ENCODE peak calls at places on chromosomes 13 and 19, in six cellular contexts. One of them, this sample, is unnamed.

GRCh38 chr13:36354842-36355241 is 8.6 kb upstream of the SPART start:
- DNase-seq in GM23338: no peak
- DNase-seq in stomach: no peak
- DNase-seq in HL-60: no peak
- DNase-seq in vagina: no peak
- DNase-seq in suprapubic skin: no peak
- DNase-seq in this sample: no peak

GRCh38 chr13:33968520-33969507 is 150.9 kb downstream of the RFC3 start:
- DNase-seq in GM23338: no peak
- DNase-seq in stomach: no peak
- DNase-seq in HL-60: no peak
- DNase-seq in vagina: no peak
- DNase-seq in suprapubic skin: no peak
- DNase-seq in this sample: no peak

GRCh38 chr13:42073683-42074082 is 25.2 kb downstream of the DGKH start:
- DNase-seq in GM23338: no peak
- DNase-seq in stomach: no peak
- DNase-seq in HL-60: no peak
- DNase-seq in vagina: no peak
- DNase-seq in suprapubic skin: no peak
- DNase-seq in this sample: no peak

GRCh38 chr19:12947702-12948596 is 2.3 kb downstream of the RAD23A start:
- DNase-seq in GM23338: no peak
- DNase-seq in stomach: peak; percentile 48
- DNase-seq in HL-60: no peak
- DNase-seq in vagina: no peak
- DNase-seq in suprapubic skin: no peak
- DNase-seq in this sample: no peak

GRCh38 chr19:17020823-17021222 is 5.8 kb downstream of the CPAMD8 start:
- DNase-seq in GM23338: peak; percentile 37
- DNase-seq in stomach: no peak
- DNase-seq in HL-60: no peak
- DNase-seq in vagina: no peak
- DNase-seq in suprapubic skin: no peak
- DNase-seq in this sample: no peak

GRCh38 chr19:12159773-12160414 is 3.0 kb upstream of the ZNF136 start:
- DNase-seq in GM23338: peak; percentile 65
- DNase-seq in stomach: no peak
- DNase-seq in HL-60: no peak
- DNase-seq in vagina: no peak
- DNase-seq in suprapubic skin: no peak
- DNase-seq in this sample: no peak

GRCh38 chr19:3699071-3699740 is 1.1 kb downstream of the PIP5K1C start:
- DNase-seq in GM23338: no peak
- DNase-seq in stomach: no peak
- DNase-seq in HL-60: peak; percentile 74
- DNase-seq in vagina: no peak
- DNase-seq in suprapubic skin: no peak
- DNase-seq in this sample: peak; percentile 50

GRCh38 chr13:42495256-42495655 is 78.7 kb upstream of the TNFSF11 start:
- DNase-seq in GM23338: no peak
- DNase-seq in stomach: no peak
- DNase-seq in HL-60: no peak
- DNase-seq in vagina: no peak
- DNase-seq in suprapubic skin: no peak
- DNase-seq in this sample: no peak

GRCh38 chr13:71829542-71829941 is 37.5 kb downstream of the DACH1 start:
- DNase-seq in GM23338: no peak
- DNase-seq in stomach: no peak
- DNase-seq in HL-60: no peak
- DNase-seq in vagina: no peak
- DNase-seq in suprapubic skin: no peak
- DNase-seq in this sample: no peak

GRCh38 chr13:30346159-30346788 is 38.9 kb upstream of the KATNAL1 start:
- DNase-seq in GM23338: no peak
- DNase-seq in stomach: peak; percentile 59
- DNase-seq in HL-60: peak; percentile 85
- DNase-seq in vagina: no peak
- DNase-seq in suprapubic skin: no peak
- DNase-seq in this sample: peak; percentile 75

GRCh38 chr13:51808811-51809210 is 4.8 kb upstream of the DHRS12 start:
- DNase-seq in GM23338: no peak
- DNase-seq in stomach: no peak
- DNase-seq in HL-60: no peak
- DNase-seq in vagina: no peak
- DNase-seq in suprapubic skin: no peak
- DNase-seq in this sample: no peak

GRCh38 chr19:30029721-30030510 is 87.9 kb downstream of the URI1 start:
- DNase-seq in GM23338: no peak
- DNase-seq in stomach: no peak
- DNase-seq in HL-60: no peak
- DNase-seq in vagina: no peak
- DNase-seq in suprapubic skin: no peak
- DNase-seq in this sample: no peak

GRCh38 chr19:41925208-41926003 is 2.8 kb downstream of the ERFL start:
- DNase-seq in GM23338: no peak
- DNase-seq in stomach: no peak
- DNase-seq in HL-60: no peak
- DNase-seq in vagina: no peak
- DNase-seq in suprapubic skin: no peak
- DNase-seq in this sample: no peak

GRCh38 chr13:98492335-98493034 is 84.4 kb downstream of the STK24 start:
- DNase-seq in GM23338: peak; percentile 68
- DNase-seq in stomach: no peak
- DNase-seq in HL-60: no peak
- DNase-seq in vagina: no peak
- DNase-seq in suprapubic skin: no peak
- DNase-seq in this sample: no peak

GRCh38 chr13:20191902-20192469 is 752 bp downstream of the GJB2 start:
- DNase-seq in GM23338: peak; percentile 78
- DNase-seq in stomach: peak; percentile 53
- DNase-seq in HL-60: peak; percentile 33
- DNase-seq in vagina: no peak
- DNase-seq in suprapubic skin: no peak
- DNase-seq in this sample: peak; percentile 66

GRCh38 chr13:51818771-51819511 is 15.0 kb upstream of the DHRS12 start:
- DNase-seq in GM23338: no peak
- DNase-seq in stomach: peak; percentile 53
- DNase-seq in HL-60: no peak
- DNase-seq in vagina: no peak
- DNase-seq in suprapubic skin: no peak
- DNase-seq in this sample: no peak

GRCh38 chr19:18683109-18683954 is at the start of gene CRTC1:
- DNase-seq in GM23338: peak; percentile 90
- DNase-seq in stomach: peak; percentile 90
- DNase-seq in HL-60: peak; percentile 89
- DNase-seq in vagina: no peak
- DNase-seq in suprapubic skin: peak; percentile 92
- DNase-seq in this sample: peak; percentile 94

GRCh38 chr19:57803594-57804325 is 11.0 kb downstream of the ZNF552 start:
- DNase-seq in GM23338: peak; percentile 92
- DNase-seq in stomach: peak; percentile 43
- DNase-seq in HL-60: no peak
- DNase-seq in vagina: no peak
- DNase-seq in suprapubic skin: peak; percentile 15
- DNase-seq in this sample: peak; percentile 26

GRCh38 chr19:48795855-48796142 is 15.0 kb downstream of the BCAT2 start:
- DNase-seq in GM23338: no peak
- DNase-seq in stomach: no peak
- DNase-seq in HL-60: no peak
- DNase-seq in vagina: no peak
- DNase-seq in suprapubic skin: no peak
- DNase-seq in this sample: peak; percentile 29

GRCh38 chr19:50711196-50711595 is 8.4 kb downstream of the SHANK1 start:
- DNase-seq in GM23338: no peak
- DNase-seq in stomach: no peak
- DNase-seq in HL-60: no peak
- DNase-seq in vagina: no peak
- DNase-seq in suprapubic skin: no peak
- DNase-seq in this sample: no peak

GRCh38 chr13:24005711-24006281 is 108.5 kb upstream of the C1QTNF9B start:
- DNase-seq in GM23338: no peak
- DNase-seq in stomach: no peak
- DNase-seq in HL-60: no peak
- DNase-seq in vagina: no peak
- DNase-seq in suprapubic skin: no peak
- DNase-seq in this sample: no peak

GRCh38 chr19:2055871-2056809 is 5.1 kb upstream of the MKNK2 start:
- DNase-seq in GM23338: peak; percentile 50
- DNase-seq in stomach: no peak
- DNase-seq in HL-60: peak; percentile 26
- DNase-seq in vagina: no peak
- DNase-seq in suprapubic skin: no peak
- DNase-seq in this sample: peak; percentile 74

GRCh38 chr19:40754611-40755247 is 3.7 kb downstream of the SNRPA start:
- DNase-seq in GM23338: no peak
- DNase-seq in stomach: peak; percentile 60
- DNase-seq in HL-60: peak; percentile 63
- DNase-seq in vagina: no peak
- DNase-seq in suprapubic skin: no peak
- DNase-seq in this sample: peak; percentile 77

GRCh38 chr19:54136086-54136863 is 1.3 kb upstream of the CNOT3 start:
- DNase-seq in GM23338: peak; percentile 61
- DNase-seq in stomach: no peak
- DNase-seq in HL-60: no peak
- DNase-seq in vagina: no peak
- DNase-seq in suprapubic skin: no peak
- DNase-seq in this sample: no peak

GRCh38 chr19:30228726-30229523 is 143.3 kb upstream of the ZNF536 start:
- DNase-seq in GM23338: peak; percentile 35
- DNase-seq in stomach: no peak
- DNase-seq in HL-60: no peak
- DNase-seq in vagina: no peak
- DNase-seq in suprapubic skin: no peak
- DNase-seq in this sample: no peak

GRCh38 chr19:10110076-10110971 is 1.2 kb upstream of the P2RY11 start:
- DNase-seq in GM23338: no peak
- DNase-seq in stomach: no peak
- DNase-seq in HL-60: no peak
- DNase-seq in vagina: peak; percentile 92
- DNase-seq in suprapubic skin: no peak
- DNase-seq in this sample: peak; percentile 10
- H3K4me3 ChIP-seq in GM23338: no peak overlapping the region
- H3K4me3 ChIP-seq in stomach: no peak overlapping the region
- H3K4me3 ChIP-seq in HL-60: no peak overlapping the region
- H3K4me3 ChIP-seq in vagina: no peak overlapping the region
- H3K4me3 ChIP-seq in suprapubic skin: no peak overlapping the region
- H3K4me3 ChIP-seq in this sample: no peak overlapping the region

GRCh38 chr19:33390120-33390907 is 16.8 kb downstream of the CEBPG start:
- DNase-seq in GM23338: no peak
- DNase-seq in stomach: no peak
- DNase-seq in HL-60: peak; percentile 64
- DNase-seq in vagina: no peak
- DNase-seq in suprapubic skin: no peak
- DNase-seq in this sample: peak; percentile 45

GRCh38 chr19:33392341-33393285 is 19.1 kb downstream of the CEBPG start:
- DNase-seq in GM23338: no peak
- DNase-seq in stomach: peak; percentile 59
- DNase-seq in HL-60: no peak
- DNase-seq in vagina: no peak
- DNase-seq in suprapubic skin: no peak
- DNase-seq in this sample: peak; percentile 46

GRCh38 chr19:33390908-33391630 is 17.6 kb downstream of the CEBPG start:
- DNase-seq in GM23338: no peak
- DNase-seq in stomach: no peak
- DNase-seq in HL-60: no peak
- DNase-seq in vagina: no peak
- DNase-seq in suprapubic skin: no peak
- DNase-seq in this sample: no peak

GRCh38 chr19:33393286-33394005 is 19.9 kb downstream of the CEBPG start:
- DNase-seq in GM23338: no peak
- DNase-seq in stomach: no peak
- DNase-seq in HL-60: no peak
- DNase-seq in vagina: no peak
- DNase-seq in suprapubic skin: no peak
- DNase-seq in this sample: no peak

GRCh38 chr19:33391631-33392249 is 18.2 kb downstream of the CEBPG start:
- DNase-seq in GM23338: no peak
- DNase-seq in stomach: no peak
- DNase-seq in HL-60: no peak
- DNase-seq in vagina: no peak
- DNase-seq in suprapubic skin: no peak
- DNase-seq in this sample: no peak
- H3K27ac ChIP-seq in GM23338: no peak overlapping the region
- H3K27ac ChIP-seq in stomach: no peak overlapping the region
- H3K27ac ChIP-seq in HL-60: no peak overlapping the region
- H3K27ac ChIP-seq in vagina: no peak overlapping the region
- H3K27ac ChIP-seq in suprapubic skin: no peak overlapping the region
- H3K27ac ChIP-seq in this sample: no peak overlapping the region

GRCh38 chr19:36169084-36169760 is 17.0 kb upstream of the COX7A1 start:
- DNase-seq in GM23338: peak; percentile 11
- DNase-seq in stomach: peak; percentile 35
- DNase-seq in HL-60: no peak
- DNase-seq in vagina: no peak
- DNase-seq in suprapubic skin: no peak
- DNase-seq in this sample: peak; percentile 57
- TF ChIP-seq POLR2AphosphoS5 in GM23338: no peak
- TF ChIP-seq POLR2AphosphoS5 in stomach: no peak
- TF ChIP-seq POLR2AphosphoS5 in HL-60: no peak
- TF ChIP-seq POLR2AphosphoS5 in vagina: no peak
- TF ChIP-seq POLR2AphosphoS5 in suprapubic skin: no peak
- TF ChIP-seq POLR2AphosphoS5 in this sample: peak; percentile 57

DNA sequence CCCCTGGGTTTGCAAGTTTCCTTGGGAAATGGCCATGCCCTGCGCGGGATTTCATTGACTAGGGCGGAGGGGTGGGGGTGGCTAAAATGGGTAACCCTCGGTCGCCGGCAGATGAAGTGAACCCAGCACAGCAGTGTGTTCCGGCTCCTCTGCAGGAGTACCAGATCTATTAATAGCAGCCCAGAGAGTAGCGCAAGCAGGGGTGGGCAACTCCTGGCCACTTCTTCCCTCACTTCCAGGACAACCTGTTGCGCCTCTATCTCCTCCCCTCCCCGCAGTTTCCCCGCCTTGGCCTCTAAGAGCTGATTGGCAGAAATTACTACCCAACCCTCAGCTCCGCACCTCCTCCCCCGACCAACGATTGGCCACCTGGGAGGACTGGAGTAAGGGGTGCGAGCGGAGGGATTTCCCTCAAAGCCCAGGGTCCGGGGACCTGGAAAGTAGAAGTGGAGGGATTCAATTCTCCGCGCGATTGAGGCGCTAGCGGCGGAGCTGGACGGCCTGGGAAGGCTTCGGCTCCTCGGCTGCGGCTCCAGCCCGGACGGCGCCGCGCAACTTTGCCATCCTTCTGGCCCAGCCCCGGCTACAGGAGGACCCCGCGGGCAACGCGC is at the start of gene FREM2:
- DNase-seq in GM23338: peak; percentile 98
- DNase-seq in stomach: peak; percentile 57
- DNase-seq in HL-60: no peak
- DNase-seq in vagina: no peak
- DNase-seq in suprapubic skin: no peak
- DNase-seq in this sample: peak; percentile 33
- H3K4me3 ChIP-seq in GM23338: peak within 1 kb of the TSS; percentile 57
- H3K4me3 ChIP-seq in stomach: peak within 1 kb of the TSS; percentile 56
- H3K4me3 ChIP-seq in HL-60: no peak within 1 kb of the TSS
- H3K4me3 ChIP-seq in vagina: peak within 1 kb of the TSS; percentile 46
- H3K4me3 ChIP-seq in suprapubic skin: peak within 1 kb of the TSS; percentile 46
- H3K4me3 ChIP-seq in this sample: peak within 1 kb of the TSS; percentile 35

This sample was measured in transverse colon.